ENCODE peak calls at places on chromosomes 6 and 20, in eight cellular contexts. D, R, X, F, U, Q, M and P are unnamed samples.

GRCh38 chr6:89257781-89258180 is 40.6 kb upstream of the GABRR1 start:
- DNase-seq in D (no peak), R (no peak), X (no peak), F (no peak), U (no peak), Q (no peak), M (no peak), P (no peak)

GRCh38 chr6:83984411-83984810 is 49.2 kb upstream of the MRAP2 start:
- DNase-seq in D (no peak), R (no peak), X (no peak), F (no peak), U (no peak), Q (no peak), M (no peak), P (no peak)

GRCh38 chr20:31562241-31562640 is 42.8 kb upstream of the ID1 start:
- DNase-seq in D (no peak), R (no peak), X (no peak), F (no peak), U (no peak), Q (no peak), M (no peak), P (no peak)

GRCh38 chr6:39309942-39310531 is 4.2 kb downstream of the KCNK17 start:
- DNase-seq in D (peak; percentile 74), R (peak; percentile 83), X (peak; percentile 84), F (peak; percentile 67), U (peak; percentile 77), Q (peak; percentile 67), M (peak; percentile 62), P (no peak)

GRCh38 chr20:56624786-56625681 is 4.1 kb upstream of the TFAP2C start:
- DNase-seq in D (no peak), R (no peak), X (no peak), F (no peak), U (no peak), Q (no peak), M (no peak), P (no peak)

GRCh38 chr6:37072526-37072925 is 67.1 kb downstream of the FGD2 start:
- DNase-seq in D (no peak), R (no peak), X (no peak), F (no peak), U (no peak), Q (no peak), M (no peak), P (no peak)

GRCh38 chr6:168648730-168649129 is 207.7 kb downstream of the SMOC2 start:
- DNase-seq in D (no peak), R (no peak), X (no peak), F (no peak), U (peak; percentile 48), Q (no peak), M (no peak), P (no peak)

GRCh38 chr6:21712213-21712612 is 118.7 kb downstream of the SOX4 start:
- DNase-seq in D (no peak), R (no peak), X (no peak), F (no peak), U (no peak), Q (no peak), M (no peak), P (no peak)

GRCh38 chr6:4848382-4849068 is 72.3 kb downstream of the CDYL start:
- DNase-seq in D (no peak), R (peak; percentile 73), X (no peak), F (no peak), U (no peak), Q (no peak), M (no peak), P (peak; percentile 30)

GRCh38 chr20:58294497-58295455 is 14.7 kb upstream of the RAB22A start:
- DNase-seq in D (no peak), R (peak; percentile 28), X (no peak), F (no peak), U (no peak), Q (no peak), M (no peak), P (no peak)

GRCh38 chr6:14743126-14743464 is 502.8 kb upstream of the JARID2 start:
- DNase-seq in D (no peak), R (no peak), X (no peak), F (no peak), U (no peak), Q (no peak), M (no peak), P (no peak)

GRCh38 chr6:165013701-165014100 is 295.7 kb downstream of the C6orf118 start:
- DNase-seq in D (no peak), R (no peak), X (no peak), F (no peak), U (no peak), Q (no peak), M (no peak), P (no peak)

GRCh38 chr6:43575105-43575771 is 600 bp downstream of the XPO5 start:
- DNase-seq in D (peak; percentile 21), R (peak; percentile 66), X (peak; percentile 45), F (no peak), U (no peak), Q (no peak), M (no peak), P (no peak)

GRCh38 chr6:47180633-47181032 is 129.1 kb downstream of the TNFRSF21 start:
- DNase-seq in D (peak; percentile 36), R (peak; percentile 35), X (no peak), F (no peak), U (no peak), Q (no peak), M (no peak), P (no peak)

GRCh38 chr6:13273931-13274706 is 54.2 kb downstream of the TBC1D7 start:
- DNase-seq in D (no peak), R (peak; percentile 94), X (no peak), F (peak; percentile 43), U (no peak), Q (no peak), M (peak; percentile 19), P (peak; percentile 71)

GRCh38 chr20:49276895-49277785 is 717 bp downstream of the ZNFX1 start:
- DNase-seq in D (no peak), R (peak; percentile 32), X (peak; percentile 60), F (peak; percentile 40), U (peak; percentile 77), Q (peak; percentile 30), M (peak; percentile 14), P (peak; percentile 84)

GRCh38 chr20:62161347-62161746 is 17.8 kb downstream of the SS18L1 start:
- DNase-seq in D (no peak), R (no peak), X (no peak), F (no peak), U (no peak), Q (peak; percentile 60), M (no peak), P (peak; percentile 62)

GRCh38 chr20:14757728-14758127 is 420.3 kb upstream of the FLRT3 start:
- DNase-seq in D (no peak), R (no peak), X (peak; percentile 55), F (no peak), U (no peak), Q (no peak), M (no peak), P (no peak)

GRCh38 chr20:50913976-50914375 is 17.3 kb downstream of the ADNP start:
- DNase-seq in D (no peak), R (peak; percentile 72), X (no peak), F (no peak), U (no peak), Q (no peak), M (no peak), P (no peak)

GRCh38 chr20:31594558-31595379 is 10.3 kb upstream of the ID1 start:
- DNase-seq in D (no peak), R (no peak), X (no peak), F (peak; percentile 82), U (no peak), Q (no peak), M (no peak), P (no peak)

GRCh38 chr6:5181494-5182287 is 79.1 kb downstream of the LYRM4 start:
- DNase-seq in D (no peak), R (no peak), X (no peak), F (no peak), U (no peak), Q (no peak), M (no peak), P (peak; percentile 8)

GRCh38 chr6:125802383-125802782 is 11.6 kb downstream of the NCOA7 start:
- DNase-seq in D (no peak), R (no peak), X (no peak), F (no peak), U (no peak), Q (no peak), M (no peak), P (no peak)

GRCh38 chr6:125795301-125795700 is 4.5 kb downstream of the NCOA7 start:
- DNase-seq in D (no peak), R (no peak), X (no peak), F (no peak), U (no peak), Q (no peak), M (no peak), P (no peak)

GRCh38 chr6:125797120-125797933 is 6.6 kb downstream of the NCOA7 start:
- DNase-seq in D (no peak), R (no peak), X (no peak), F (no peak), U (no peak), Q (no peak), M (no peak), P (no peak)

GRCh38 chr6:125797934-125798444 is 7.2 kb downstream of the NCOA7 start:
- DNase-seq in D (no peak), R (no peak), X (no peak), F (no peak), U (no peak), Q (no peak), M (no peak), P (no peak)

GRCh38 chr6:125798734-125799510 is 8.2 kb downstream of the NCOA7 start:
- DNase-seq in D (no peak), R (no peak), X (no peak), F (no peak), U (no peak), Q (no peak), M (no peak), P (no peak)
- H3K4me1 ChIP-seq in D (peaks cover 36% of the 10 kb centered on the region), R (no peaks in the 10 kb centered on the region), X (no peaks in the 10 kb centered on the region), F (peaks cover 12% of the 10 kb centered on the region), U (no peaks in the 10 kb centered on the region), Q (no peaks in the 10 kb centered on the region), M (peaks cover 20% of the 10 kb centered on the region), P (peaks cover 21% of the 10 kb centered on the region)

GRCh38 chr6:26064619-26065257 is 22.5 kb upstream of the HFE start:
- DNase-seq in D (no peak), R (peak; percentile 78), X (no peak), F (no peak), U (no peak), Q (no peak), M (no peak), P (no peak)
- TF ChIP-seq CTCF in D (peak; percentile 61), R (peak; percentile 82), X (peak; percentile 85), F (peak; percentile 82), U (peak; percentile 82), Q (peak; percentile 75), M (peak; percentile 67), P (peak; percentile 81)

GRCh38 chr6:41531591-41532582 is 14.3 kb upstream of the FOXP4 start:
- DNase-seq in D (no peak), R (no peak), X (no peak), F (no peak), U (no peak), Q (no peak), M (no peak), P (no peak)
- TF ChIP-seq POLR2A in D (no peak), R (no peak), X (no peak), F (no peak), U (no peak), Q (no peak), M (no peak), P (no peak)

DNA sequence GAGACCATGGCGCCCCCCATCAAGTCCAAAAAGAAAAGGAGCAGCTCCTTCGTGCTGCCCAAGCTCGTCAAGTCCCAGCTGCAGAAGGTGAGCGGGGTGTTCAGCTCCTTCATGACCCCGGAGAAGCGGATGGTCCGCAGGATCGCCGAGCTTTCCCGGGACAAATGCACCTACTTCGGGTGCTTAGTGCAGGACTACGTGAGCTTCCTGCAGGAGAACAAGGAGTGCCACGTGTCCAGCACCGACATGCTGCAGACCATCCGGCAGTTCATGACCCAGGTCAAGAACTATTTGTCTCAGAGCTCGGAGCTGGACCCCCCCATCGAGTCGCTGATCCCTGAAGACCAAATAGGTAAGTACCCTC is 41.7 kb upstream of the NAA20 start:
- DNase-seq in D (peak; percentile 59), R (no peak), X (no peak), F (peak; percentile 26), U (peak; percentile 77), Q (no peak), M (no peak), P (no peak)
- H3K4me1 ChIP-seq in D (peaks cover 46% of the 10 kb centered on the region), R (no peaks in the 10 kb centered on the region), X (no peaks in the 10 kb centered on the region), F (peaks cover 74% of the 10 kb centered on the region), U (no peaks in the 10 kb centered on the region), Q (peaks cover 31% of the 10 kb centered on the region), M (peaks cover 39% of the 10 kb centered on the region), P (peaks cover 78% of the 10 kb centered on the region)